ENCODE peak calls at places on chromosomes 6 and 20, in six cellular contexts. S is endothelial cell of umbilical vein, Q is heart right ventricle, V is esophagus squamous epithelium, O is astrocyte, Z is Peyer's patch. P is an unnamed sample. For H3K4me1, the result is how much of the 10 kb centered on the place peaks cover.

GRCh38 chr6:97586344-97586743 is 303.3 kb upstream of the MMS22L start:
- DNase-seq in S (no peak), Q (no peak), V (no peak), O (peak), Z (no peak), P (peak)

GRCh38 chr6:99613705-99614429 is 7.2 kb downstream of the PRDM13 start:
- DNase-seq in S (no peak), Q (no peak), V (no peak), O (no peak), Z (peak), P (peak)

GRCh38 chr6:142207265-142207877 is 60.3 kb downstream of the VTA1 start:
- DNase-seq in S (peak), Q (no peak), V (no peak), O (peak), Z (peak), P (peak)

GRCh38 chr6:156852858-156853216 is 75.7 kb downstream of the ARID1B start:
- DNase-seq in S (no peak), Q (no peak), V (no peak), O (no peak), Z (no peak), P (no peak)

GRCh38 chr6:74075323-74075722 is 379.3 kb downstream of the CD109 start:
- DNase-seq in S (no peak), Q (peak), V (no peak), O (no peak), Z (no peak), P (peak)

GRCh38 chr6:80438728-80439127 is 332.3 kb downstream of the BCKDHB start:
- DNase-seq in S (peak), Q (no peak), V (no peak), O (peak), Z (no peak), P (peak)

GRCh38 chr20:46694484-46694883 is 5.2 kb upstream of the TP53RK start:
- DNase-seq in S (peak), Q (no peak), V (no peak), O (no peak), Z (no peak), P (peak)

GRCh38 chr6:147699637-147700036 is 191.1 kb downstream of the SAMD5 start:
- DNase-seq in S (peak), Q (no peak), V (no peak), O (peak), Z (no peak), P (peak)

GRCh38 chr20:61050491-61050890 is 201.6 kb upstream of the CDH4 start:
- DNase-seq in S (no peak), Q (no peak), V (no peak), O (no peak), Z (no peak), P (no peak)

GRCh38 chr6:144033816-144034540 is 25.9 kb upstream of the PLAGL1 start:
- DNase-seq in S (no peak), Q (no peak), V (no peak), O (peak), Z (no peak), P (no peak)

GRCh38 chr6:41878961-41879405 is 16.2 kb downstream of the USP49 start:
- DNase-seq in S (no peak), Q (no peak), V (no peak), O (peak), Z (no peak), P (no peak)

GRCh38 chr20:24691901-24692351 is 222.5 kb downstream of the SYNDIG1 start:
- DNase-seq in S (no peak), Q (no peak), V (no peak), O (no peak), Z (peak), P (no peak)

GRCh38 chr6:107390685-107391084 is 68.7 kb downstream of the PDSS2 start:
- DNase-seq in S (no peak), Q (no peak), V (no peak), O (no peak), Z (no peak), P (no peak)

GRCh38 chr20:10853176-10853575 is 179.4 kb upstream of the JAG1 start:
- DNase-seq in S (no peak), Q (no peak), V (no peak), O (peak), Z (no peak), P (no peak)

GRCh38 chr6:12113190-12113578 is 101.1 kb downstream of the HIVEP1 start:
- DNase-seq in S (peak), Q (no peak), V (no peak), O (peak), Z (no peak), P (no peak)

GRCh38 chr20:2279245-2279779 is 16.5 kb upstream of the TGM3 start:
- DNase-seq in S (no peak), Q (no peak), V (no peak), O (no peak), Z (no peak), P (no peak)

GRCh38 chr6:144331610-144332009 is 46.5 kb downstream of the UTRN start:
- DNase-seq in S (no peak), Q (no peak), V (no peak), O (peak), Z (no peak), P (no peak)

GRCh38 chr6:13336553-13336952 is 8.2 kb upstream of the TBC1D7 start:
- DNase-seq in S (peak), Q (peak), V (no peak), O (peak), Z (peak), P (peak)

GRCh38 chr20:17655865-17656489 is 26.1 kb downstream of the RRBP1 start:
- DNase-seq in S (no peak), Q (no peak), V (no peak), O (peak), Z (no peak), P (no peak)

GRCh38 chr20:36472656-36473071 is 68.7 kb upstream of the MYL9 start:
- DNase-seq in S (no peak), Q (peak), V (no peak), O (no peak), Z (peak), P (no peak)
- H3K4me3 ChIP-seq in S (no peak), Q (no peak), V (no peak), O (no peak), Z (peak), P (no peak)

GRCh38 chr6:56949925-56950495 is 4.9 kb upstream of the BEND6 start:
- DNase-seq in S (peak), Q (no peak), V (no peak), O (peak), Z (no peak), P (peak)
- H3K4me1 ChIP-seq in S (under half), Q (under half), V (under half), O (under half), Z (under half), P (under half)

GRCh38 chr6:33746651-33747100 is at the start of gene IP6K3:
- DNase-seq in S (no peak), Q (peak), V (no peak), O (no peak), Z (no peak), P (no peak)

GRCh38 chr6:33748851-33749250 is 2.1 kb upstream of the IP6K3 start:
- DNase-seq in S (no peak), Q (no peak), V (no peak), O (no peak), Z (no peak), P (no peak)

GRCh38 chr6:33750244-33750991 is 3.7 kb upstream of the IP6K3 start:
- DNase-seq in S (no peak), Q (no peak), V (no peak), O (no peak), Z (no peak), P (no peak)

GRCh38 chr6:33747823-33748222 is 1.1 kb upstream of the IP6K3 start:
- DNase-seq in S (no peak), Q (no peak), V (no peak), O (no peak), Z (no peak), P (no peak)

DNA sequence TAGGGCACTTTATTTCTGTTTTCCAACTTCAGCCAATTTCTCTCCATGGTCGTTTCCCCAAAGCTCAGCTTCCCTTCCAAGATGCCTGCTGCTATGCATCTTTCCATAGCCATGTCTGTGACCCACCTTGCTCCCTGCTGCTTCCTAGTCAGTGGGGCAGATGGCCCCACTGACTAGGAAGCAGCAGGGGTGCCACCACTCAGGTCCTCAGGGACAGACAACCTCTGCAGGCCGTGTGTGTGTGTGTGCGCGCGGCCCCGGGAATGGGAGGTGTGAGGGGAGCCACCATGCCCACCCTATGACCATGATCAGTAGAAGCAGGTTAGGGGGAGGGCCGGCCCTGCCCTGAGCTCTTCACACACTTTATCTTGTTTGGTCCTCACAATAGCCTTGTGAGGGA is 2.7 kb upstream of the IP6K3 start:
- DNase-seq in S (no peak), Q (no peak), V (no peak), O (no peak), Z (no peak), P (no peak)
- H3K27ac ChIP-seq in S (no peak), Q (no peak), V (no peak), O (no peak), Z (no peak), P (no peak)

GRCh38 chr6:30175765-30176164 is 12.4 kb downstream of the TRIM15 start:
- DNase-seq in S (no peak), Q (no peak), V (no peak), O (no peak), Z (no peak), P (no peak)

GRCh38 chr6:30169658-30170614 is 6.6 kb downstream of the TRIM15 start:
- DNase-seq in S (peak), Q (no peak), V (no peak), O (peak), Z (no peak), P (peak)

GRCh38 chr6:30167101-30167500 is 3.8 kb downstream of the TRIM15 start:
- DNase-seq in S (no peak), Q (no peak), V (no peak), O (no peak), Z (no peak), P (no peak)

DNA sequence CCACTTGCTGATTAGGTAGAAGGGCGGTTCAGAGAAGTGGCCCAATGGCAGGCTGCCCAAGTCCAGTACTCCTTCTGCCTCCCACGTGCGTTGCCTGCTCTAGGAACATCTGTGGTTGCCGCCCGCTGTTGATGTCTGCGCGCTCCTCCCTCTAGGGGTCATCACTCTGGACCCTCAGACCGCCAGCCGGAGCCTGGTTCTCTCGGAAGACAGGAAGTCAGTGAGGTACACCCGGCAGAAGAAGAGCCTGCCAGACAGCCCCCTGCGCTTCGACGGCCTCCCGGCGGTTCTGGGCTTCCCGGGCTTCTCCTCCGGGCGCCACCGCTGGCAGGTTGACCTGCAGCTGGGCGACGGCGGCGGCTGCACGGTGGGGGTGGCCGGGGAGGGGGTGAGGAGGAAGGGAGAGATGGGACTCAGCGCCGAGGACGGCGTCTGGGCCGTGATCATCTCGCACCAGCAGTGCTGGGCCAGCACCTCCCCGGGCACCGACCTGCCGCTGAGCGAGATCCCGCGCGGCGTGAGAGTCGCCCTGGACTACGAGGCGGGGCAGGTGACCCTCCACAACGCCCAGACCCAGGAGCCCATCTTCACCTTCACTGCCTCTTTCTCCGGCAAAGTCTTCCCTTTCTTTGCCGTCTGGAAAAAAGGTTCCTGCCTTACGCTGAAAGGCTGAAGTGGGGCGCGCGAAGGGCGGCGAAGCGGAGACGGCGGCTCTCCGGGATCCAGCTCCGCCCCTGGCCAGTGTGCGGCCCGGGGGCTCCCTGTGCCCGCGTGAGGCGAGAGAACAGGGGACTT is 8.5 kb downstream of the TRIM15 start:
- DNase-seq in S (no peak), Q (no peak), V (no peak), O (no peak), Z (no peak), P (no peak)
- H3K4me3 ChIP-seq in S (no peak), Q (no peak), V (no peak), O (no peak), Z (peak), P (no peak)

DNA sequence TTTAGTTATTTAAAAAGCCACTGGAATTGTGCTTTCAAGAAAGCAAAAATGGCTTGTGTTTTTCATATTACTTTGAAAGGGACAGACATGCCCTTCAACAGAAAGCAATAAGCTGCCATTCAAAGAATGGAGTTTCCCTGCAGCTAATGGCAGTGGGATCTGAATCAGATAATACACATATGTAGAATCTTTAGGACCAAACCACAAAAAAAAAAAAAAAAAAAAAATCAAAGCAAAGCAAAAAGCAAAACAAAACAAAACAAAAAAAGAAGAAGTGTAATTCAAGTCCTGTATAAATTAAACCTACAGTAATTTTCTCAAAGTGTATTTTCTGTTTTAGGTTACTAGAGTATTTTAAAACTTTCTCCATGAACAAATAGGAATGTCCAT is 63.6 kb upstream of the ZNF217 start:
- DNase-seq in S (no peak), Q (no peak), V (no peak), O (no peak), Z (no peak), P (no peak)
- H3K4me1 ChIP-seq in S (under half), Q (under half), V (half or more), O (under half), Z (under half), P (half or more)